ENCODE peak calls at places on chromosomes 11 and 22, in seven cellular contexts. P, F, V, I, W, A and M are unnamed samples.

GRCh38 chr11:2515401-2516275 is 70.8 kb downstream of the KCNQ1 start:
- DNase-seq in P (peak), F (no peak), V (peak), I (no peak), W (peak), A (no peak), M (no peak)

GRCh38 chr11:8731647-8732188 is 49.1 kb downstream of the RPL27A start:
- DNase-seq in P (no peak), F (no peak), V (no peak), I (no peak), W (no peak), A (no peak), M (no peak)

GRCh38 chr11:92107331-92107730 is 117.3 kb upstream of the FAT3 start:
- DNase-seq in P (no peak), F (no peak), V (no peak), I (no peak), W (no peak), A (no peak), M (no peak)

GRCh38 chr11:55942785-55943392 is 6.7 kb upstream of the OR5I1 start:
- DNase-seq in P (no peak), F (peak), V (no peak), I (peak), W (no peak), A (no peak), M (no peak)

GRCh38 chr11:117256573-117256972 is 24.1 kb downstream of the RNF214 start:
- DNase-seq in P (no peak), F (no peak), V (no peak), I (no peak), W (no peak), A (no peak), M (peak)

GRCh38 chr11:132318421-132319157 is 948.2 kb downstream of the NTM start:
- DNase-seq in P (no peak), F (no peak), V (no peak), I (no peak), W (no peak), A (no peak), M (no peak)

GRCh38 chr22:36021649-36022048 is 7.0 kb downstream of the RBFOX2 start:
- DNase-seq in P (no peak), F (no peak), V (no peak), I (no peak), W (no peak), A (no peak), M (no peak)

GRCh38 chr11:61853698-61854169 is 25.6 kb downstream of the FADS2 start:
- DNase-seq in P (no peak), F (no peak), V (no peak), I (no peak), W (no peak), A (no peak), M (no peak)

GRCh38 chr11:69280994-69281393 is 13.0 kb upstream of the MYEOV start:
- DNase-seq in P (peak), F (peak), V (peak), I (peak), W (no peak), A (no peak), M (peak)

GRCh38 chr11:77123591-77123990 is 4.5 kb upstream of the MYO7A start:
- DNase-seq in P (no peak), F (no peak), V (no peak), I (no peak), W (no peak), A (no peak), M (no peak)

GRCh38 chr11:94849836-94850235 is 81.7 kb downstream of the AMOTL1 start:
- DNase-seq in P (no peak), F (no peak), V (no peak), I (no peak), W (peak), A (no peak), M (no peak)

GRCh38 chr11:64003807-64004589 is 17.8 kb downstream of the OTUB1 start:
- DNase-seq in P (no peak), F (no peak), V (no peak), I (no peak), W (no peak), A (no peak), M (no peak)

GRCh38 chr11:115535781-115536180 is 31.6 kb upstream of the CADM1 start:
- DNase-seq in P (no peak), F (no peak), V (no peak), I (no peak), W (no peak), A (no peak), M (no peak)

GRCh38 chr11:2307733-2308331 is 6.0 kb downstream of the TSPAN32 start:
- DNase-seq in P (no peak), F (no peak), V (peak), I (no peak), W (no peak), A (peak), M (no peak)

GRCh38 chr22:38718414-38718813 is 12.7 kb downstream of the GTPBP1 start:
- DNase-seq in P (peak), F (peak), V (peak), I (peak), W (peak), A (no peak), M (peak)

GRCh38 chr11:65426839-65427690 is 4.5 kb downstream of the NEAT1 start:
- DNase-seq in P (peak), F (peak), V (peak), I (no peak), W (peak), A (peak), M (no peak)

GRCh38 chr11:122103366-122103765 is 12.6 kb downstream of the BLID start:
- DNase-seq in P (no peak), F (no peak), V (no peak), I (no peak), W (no peak), A (no peak), M (no peak)

GRCh38 chr22:22810018-22810427 is 77.6 kb upstream of the IGLL5 start:
- DNase-seq in P (peak), F (peak), V (no peak), I (peak), W (peak), A (peak), M (no peak)

GRCh38 chr22:42945736-42946135 is 69.2 kb downstream of the PACSIN2 start:
- DNase-seq in P (no peak), F (no peak), V (no peak), I (no peak), W (no peak), A (no peak), M (no peak)

GRCh38 chr11:66022401-66023185 is 3.7 kb downstream of the CATSPER1 start:
- DNase-seq in P (peak), F (no peak), V (peak), I (peak), W (peak), A (peak), M (peak)

GRCh38 chr11:95108671-95109551 is 19.3 kb downstream of the ENDOD1 start:
- DNase-seq in P (no peak), F (no peak), V (no peak), I (no peak), W (no peak), A (no peak), M (no peak)

GRCh38 chr11:121894581-121894980 is 221.4 kb downstream of the BLID start:
- DNase-seq in P (no peak), F (no peak), V (no peak), I (no peak), W (no peak), A (no peak), M (no peak)

GRCh38 chr11:119538748-119539147 is 115.8 kb upstream of the THY1 start:
- DNase-seq in P (no peak), F (no peak), V (no peak), I (no peak), W (no peak), A (no peak), M (no peak)

GRCh38 chr11:126341760-126342161 is 13.7 kb upstream of the ST3GAL4 start:
- DNase-seq in P (no peak), F (no peak), V (no peak), I (no peak), W (peak), A (no peak), M (peak)

GRCh38 chr11:70323811-70324210 is 53.3 kb downstream of the PPFIA1 start:
- DNase-seq in P (no peak), F (no peak), V (no peak), I (no peak), W (no peak), A (no peak), M (no peak)

GRCh38 chr11:107043242-107043991 is 25.1 kb upstream of the GUCY1A2 start:
- DNase-seq in P (no peak), F (no peak), V (no peak), I (no peak), W (no peak), A (no peak), M (no peak)

GRCh38 chr11:134536677-134537076 is 124.6 kb upstream of the B3GAT1 start:
- DNase-seq in P (no peak), F (no peak), V (no peak), I (no peak), W (no peak), A (peak), M (no peak)

GRCh38 chr11:11534981-11535380 is 86.8 kb downstream of the GALNT18 start:
- DNase-seq in P (no peak), F (no peak), V (no peak), I (no peak), W (peak), A (no peak), M (no peak)

GRCh38 chr11:100550910-100551309 is 136.2 kb upstream of the ARHGAP42 start:
- DNase-seq in P (no peak), F (no peak), V (no peak), I (no peak), W (no peak), A (no peak), M (no peak)

GRCh38 chr11:120011836-120012235 is 126.1 kb downstream of the TRIM29 start:
- DNase-seq in P (no peak), F (no peak), V (no peak), I (no peak), W (no peak), A (no peak), M (no peak)

GRCh38 chr11:15327786-15328231 is 213.1 kb downstream of the INSC start:
- DNase-seq in P (peak), F (peak), V (peak), I (peak), W (peak), A (peak), M (no peak)

GRCh38 chr11:62505784-62506145 is 40.8 kb downstream of the AHNAK start:
- DNase-seq in P (no peak), F (no peak), V (no peak), I (no peak), W (no peak), A (no peak), M (no peak)

GRCh38 chr11:5809905-5810792 is 1.4 kb downstream of the OR52N2 start:
- DNase-seq in P (no peak), F (no peak), V (no peak), I (no peak), W (no peak), A (no peak), M (no peak)

GRCh38 chr11:98194611-98195010 is 826.1 kb upstream of the CNTN5 start:
- DNase-seq in P (no peak), F (no peak), V (no peak), I (no peak), W (no peak), A (no peak), M (no peak)

GRCh38 chr11:818396-819128 is at the start of gene PNPLA2:
- DNase-seq in P (peak), F (no peak), V (peak), I (no peak), W (no peak), A (no peak), M (no peak)

GRCh38 chr11:68271781-68272608 is at the start of gene C11orf24:
- DNase-seq in P (peak), F (peak), V (peak), I (peak), W (peak), A (peak), M (peak)
- TF ChIP-seq POLR2A in P (no peak), F (peak), V (peak), I (peak), W (peak), A (peak), M (peak)

GRCh38 chr11:19027829-19028595 is 32.5 kb downstream of the MRGPRX2 start:
- DNase-seq in P (no peak), F (peak), V (no peak), I (peak), W (no peak), A (no peak), M (peak)

GRCh38 chr11:19032990-19033389 is 27.5 kb downstream of the MRGPRX2 start:
- DNase-seq in P (no peak), F (no peak), V (no peak), I (no peak), W (no peak), A (no peak), M (no peak)
- TF ChIP-seq POLR2A in P (no peak), F (no peak), V (no peak), I (no peak), W (no peak), A (no peak), M (no peak)

GRCh38 chr22:30444632-30445437 is 19.3 kb downstream of the MTFP1 start:
- DNase-seq in P (peak), F (peak), V (no peak), I (peak), W (no peak), A (peak), M (no peak)
- TF ChIP-seq POLR2A in P (no peak), F (peak), V (no peak), I (peak), W (no peak), A (no peak), M (no peak)

GRCh38 chr11:34072831-34073230 is 21.3 kb downstream of the CAPRIN1 start:
- DNase-seq in P (no peak), F (no peak), V (no peak), I (no peak), W (no peak), A (no peak), M (no peak)
- TF ChIP-seq POLR2A in P (no peak), F (no peak), V (no peak), I (no peak), W (no peak), A (no peak), M (no peak)

DNA sequence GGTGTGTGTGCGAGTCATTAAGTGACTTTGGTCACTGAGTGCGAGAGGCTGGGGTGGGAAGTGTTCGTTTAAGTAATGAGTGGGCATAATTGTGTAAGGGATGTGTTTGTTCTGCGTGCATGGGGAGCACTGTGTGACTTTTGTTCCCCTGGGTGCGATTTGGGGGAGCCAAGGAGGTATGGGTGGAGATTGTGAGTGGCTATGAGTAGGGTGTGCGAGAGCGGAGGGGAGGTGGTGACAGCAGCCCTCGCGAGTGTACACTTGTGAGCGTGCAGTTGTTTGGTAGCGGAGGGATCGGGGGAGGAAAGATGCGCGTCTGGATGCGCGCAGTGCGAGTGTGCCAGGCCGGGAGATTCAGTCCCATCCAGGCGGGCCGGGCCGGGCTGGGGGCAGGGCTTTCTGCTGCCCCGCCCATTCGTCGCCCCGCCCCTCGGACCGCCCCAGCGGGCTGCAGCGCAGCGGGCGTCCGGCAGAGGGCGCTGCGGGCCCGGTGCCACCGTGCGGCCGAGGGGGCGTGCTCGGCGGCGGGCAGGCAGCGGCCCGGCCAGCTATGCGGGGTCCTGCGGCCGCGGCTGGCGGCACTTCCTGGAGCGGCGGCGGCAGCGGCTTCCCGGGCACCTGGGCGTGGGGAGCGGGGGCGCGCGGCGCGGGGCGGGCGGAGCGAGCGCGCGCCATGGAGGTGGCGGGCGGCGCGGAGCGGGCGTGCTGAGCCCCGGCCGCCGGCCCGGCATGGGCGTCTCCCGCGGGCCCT is at the start of gene DGKZ:
- DNase-seq in P (peak), F (peak), V (peak), I (peak), W (peak), A (peak), M (peak)
- TF ChIP-seq POLR2A in P (no peak), F (peak), V (no peak), I (peak), W (no peak), A (peak), M (peak)

DNA sequence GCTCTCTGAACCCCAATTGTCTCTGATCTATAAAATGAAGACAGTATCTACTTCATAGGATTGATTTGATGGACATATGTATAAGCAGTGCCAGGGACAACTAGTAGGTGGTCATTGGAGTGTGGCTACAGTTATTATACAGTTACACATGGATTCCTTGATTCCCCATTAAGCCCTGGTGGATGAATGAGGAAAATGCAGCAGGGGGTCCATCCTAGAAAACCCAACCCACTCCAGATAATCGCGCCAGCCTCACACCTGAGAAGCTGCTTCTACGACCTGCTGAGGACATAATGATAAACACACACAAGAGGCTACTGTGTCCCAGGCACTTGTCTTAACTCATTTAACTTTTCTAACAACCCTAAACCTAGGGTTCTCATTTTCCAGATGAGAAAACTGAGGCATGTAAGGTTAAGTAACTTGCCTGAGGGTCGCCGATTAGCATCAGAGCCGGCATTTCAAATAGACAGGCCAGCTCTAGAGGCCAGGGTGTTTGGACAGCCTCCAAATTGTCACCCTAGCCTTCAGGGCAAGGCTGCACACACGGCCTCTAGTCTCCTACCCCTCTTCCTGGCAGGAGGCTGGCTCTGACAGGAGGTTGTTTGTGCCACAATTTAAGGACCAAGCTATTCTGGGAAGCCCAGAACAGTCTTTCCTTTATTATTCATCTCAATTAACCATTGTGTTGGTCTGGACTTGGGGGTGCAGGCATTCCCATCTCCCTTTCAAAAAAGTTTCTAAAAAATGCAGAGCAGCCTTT is 3.8 kb upstream of the C11orf91 start:
- DNase-seq in P (no peak), F (no peak), V (no peak), I (no peak), W (no peak), A (no peak), M (no peak)
- TF ChIP-seq POLR2A in P (no peak), F (no peak), V (no peak), I (no peak), W (no peak), A (no peak), M (no peak)